ENCODE peak calls at places on chromosomes 16 and 17, in seven cellular contexts. D is IMR-90; K is cardiac muscle cell; Y is Panc1; M is heart right ventricle; T is colonic mucosa; I is CD8-positive, alpha-beta T cell. Z is an unnamed sample.
A peak's percentile ranks its signal among the peaks of the same experiment; 100 is the strongest.

GRCh38 chr16:1920727-1921155 is 2.5 kb upstream of the HS3ST6 start:
- DNase-seq in D (no peak), K (no peak), Y (no peak), M (no peak), T (no peak), I (no peak), Z (peak; percentile 67)

GRCh38 chr17:80819422-80820164 is 172.0 kb upstream of the CHMP6 start:
- DNase-seq in D (no peak), K (no peak), Y (no peak), M (no peak), T (no peak), I (no peak), Z (no peak)

GRCh38 chr17:49213399-49213798 is 2.9 kb downstream of the ABI3 start:
- DNase-seq in D (no peak), K (no peak), Y (no peak), M (no peak), T (no peak), I (no peak), Z (no peak)

GRCh38 chr17:15384142-15384803 is 42.9 kb upstream of the TEKT3 start:
- DNase-seq in D (peak; percentile 25), K (peak; percentile 83), Y (no peak), M (peak; percentile 64), T (peak; percentile 50), I (no peak), Z (no peak)

GRCh38 chr17:58534901-58535421 is 20.5 kb upstream of the MTMR4 start:
- DNase-seq in D (peak; percentile 61), K (peak; percentile 67), Y (no peak), M (no peak), T (no peak), I (no peak), Z (no peak)

GRCh38 chr16:57799619-57800212 is 2.6 kb downstream of the KIFC3 start:
- DNase-seq in D (no peak), K (no peak), Y (no peak), M (no peak), T (no peak), I (no peak), Z (no peak)

GRCh38 chr17:1724351-1724868 is at the start of gene WDR81:
- DNase-seq in D (peak; percentile 79), K (peak; percentile 91), Y (no peak), M (peak; percentile 93), T (peak; percentile 93), I (peak; percentile 90), Z (peak; percentile 85)

GRCh38 chr16:55008836-55009510 is 78.3 kb downstream of the IRX5 start:
- DNase-seq in D (no peak), K (no peak), Y (no peak), M (no peak), T (no peak), I (no peak), Z (no peak)

GRCh38 chr17:44998646-44999045 is 30.5 kb upstream of the C1QL1 start:
- DNase-seq in D (no peak), K (no peak), Y (no peak), M (no peak), T (no peak), I (no peak), Z (no peak)

GRCh38 chr16:28524544-28525179 is 14.1 kb downstream of the NUPR1 start:
- DNase-seq in D (no peak), K (peak; percentile 16), Y (no peak), M (no peak), T (no peak), I (no peak), Z (no peak)

GRCh38 chr17:61251939-61252865 is 147.4 kb upstream of the TBX2 start:
- DNase-seq in D (peak; percentile 99), K (peak; percentile 100), Y (no peak), M (peak; percentile 88), T (peak; percentile 81), I (peak; percentile 34), Z (no peak)

GRCh38 chr17:83152745-83153611 is 73.6 kb downstream of the METRNL start:
- DNase-seq in D (no peak), K (no peak), Y (no peak), M (peak; percentile 63), T (no peak), I (no peak), Z (no peak)

GRCh38 chr16:24610421-24610765 is 71.0 kb downstream of the RBBP6 start:
- DNase-seq in D (peak; percentile 1), K (peak; percentile 71), Y (no peak), M (peak; percentile 32), T (no peak), I (no peak), Z (peak; percentile 21)

GRCh38 chr17:27319536-27320221 is 25.8 kb downstream of the WSB1 start:
- DNase-seq in D (peak; percentile 48), K (peak; percentile 91), Y (no peak), M (peak; percentile 75), T (peak; percentile 64), I (no peak), Z (peak; percentile 91)

GRCh38 chr16:89484923-89485679 is 5.3 kb downstream of the ANKRD11 start:
- DNase-seq in D (no peak), K (no peak), Y (no peak), M (no peak), T (no peak), I (peak; percentile 31), Z (no peak)

GRCh38 chr16:88561485-88562369 is 8.5 kb upstream of the ZC3H18 start:
- DNase-seq in D (peak; percentile 43), K (peak; percentile 65), Y (no peak), M (peak; percentile 34), T (peak; percentile 37), I (peak; percentile 60), Z (peak; percentile 30)

GRCh38 chr17:45248132-45248936 is 13.6 kb downstream of the SPATA32 start:
- DNase-seq in D (no peak), K (no peak), Y (no peak), M (no peak), T (peak; percentile 75), I (peak; percentile 85), Z (peak; percentile 75)

GRCh38 chr16:68328860-68329370 is 18.1 kb downstream of the PRMT7 start:
- DNase-seq in D (no peak), K (no peak), Y (no peak), M (no peak), T (no peak), I (no peak), Z (no peak)

GRCh38 chr16:68335175-68335574 is 24.4 kb downstream of the PRMT7 start:
- DNase-seq in D (peak; percentile 42), K (no peak), Y (no peak), M (no peak), T (no peak), I (no peak), Z (no peak)

GRCh38 chr16:68332411-68333121 is 21.7 kb downstream of the PRMT7 start:
- DNase-seq in D (peak; percentile 52), K (peak; percentile 52), Y (no peak), M (no peak), T (no peak), I (no peak), Z (no peak)

GRCh38 chr16:68328151-68328859 is 17.5 kb downstream of the PRMT7 start:
- DNase-seq in D (peak; percentile 83), K (peak; percentile 88), Y (peak; percentile 56), M (peak; percentile 64), T (peak; percentile 82), I (peak; percentile 77), Z (peak; percentile 83)

DNA sequence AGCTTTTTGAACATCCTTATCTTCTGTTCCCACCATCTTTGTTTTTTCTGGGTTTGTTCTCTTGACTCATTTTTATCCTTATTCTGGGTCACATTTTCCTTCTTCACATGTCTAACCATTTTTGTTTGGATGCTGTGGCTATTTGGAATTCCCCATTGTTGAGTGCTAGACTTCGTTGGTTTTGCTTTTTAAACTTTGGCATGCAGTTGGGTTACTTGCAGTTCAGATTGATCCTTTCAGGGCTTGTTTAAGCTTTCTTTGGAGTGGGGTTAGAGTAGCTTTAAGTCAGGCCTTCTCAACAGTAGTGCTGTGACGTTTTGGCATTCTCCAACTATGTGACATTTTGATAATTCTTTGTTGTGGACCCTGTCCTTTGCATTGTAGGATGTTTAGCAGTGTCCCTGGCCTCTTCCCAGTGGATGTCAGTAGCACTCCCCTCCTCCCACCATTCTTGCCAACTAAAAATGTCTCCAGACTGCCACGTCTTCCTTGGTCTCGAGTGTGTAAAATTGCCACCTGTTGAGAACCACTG is 21.1 kb downstream of the PRMT7 start:
- DNase-seq in D (peak; percentile 83), K (no peak), Y (no peak), M (no peak), T (no peak), I (no peak), Z (no peak)
- H3K27ac ChIP-seq in D (peak overlapping the region; percentile 77), K (peak overlapping the region; percentile 83), Y (no peak overlapping the region), M (peak overlapping the region; percentile 74), T (peak overlapping the region; percentile 29), I (no peak overlapping the region), Z (no peak overlapping the region)

DNA sequence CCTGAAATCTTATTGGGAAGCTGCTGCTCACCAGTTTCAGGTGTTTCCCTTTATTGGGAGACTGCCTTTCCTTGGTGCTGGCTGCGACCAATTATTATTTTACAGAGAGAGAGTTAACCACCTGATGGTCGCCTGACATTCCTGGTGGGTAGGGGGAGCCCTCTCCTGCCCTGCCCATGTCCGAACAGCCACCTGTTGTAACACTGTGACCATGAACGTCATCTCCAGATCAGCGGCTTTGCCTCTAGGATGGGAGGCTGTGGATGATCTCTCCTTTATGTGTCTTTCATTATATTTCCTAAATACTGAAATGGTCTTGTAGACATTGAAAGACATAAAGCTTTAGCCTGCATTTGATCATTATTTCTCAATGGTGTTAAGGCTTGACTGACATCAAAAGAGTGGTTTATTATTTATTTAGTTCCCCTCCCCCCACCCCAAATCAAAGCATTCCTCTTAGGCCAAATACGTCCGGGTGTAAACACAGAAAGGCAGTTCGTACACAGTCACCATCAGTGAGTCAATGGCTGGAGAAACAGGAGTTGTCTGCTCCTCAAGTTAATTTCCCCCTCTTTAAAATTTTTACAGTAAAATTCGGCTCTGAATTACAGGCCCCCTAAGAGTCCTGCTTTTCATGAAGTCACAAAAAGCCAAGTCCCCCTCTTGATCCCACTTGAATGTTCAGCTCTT is 57.8 kb upstream of the CACNG5 start:
- DNase-seq in D (peak; percentile 34), K (no peak), Y (no peak), M (no peak), T (no peak), I (no peak), Z (no peak)
- TF ChIP-seq CTCF in D (no peak), K (no peak), Y (no peak), M (no peak), T (no peak), I (no peak), Z (no peak)

GRCh38 chr16:79431923-79432322 is 168.6 kb downstream of the MAF start:
- DNase-seq in D (no peak), K (no peak), Y (no peak), M (no peak), T (no peak), I (no peak), Z (no peak)
- H3K27me3 ChIP-seq in D (no peaks in the 10 kb centered on the region), K (no peaks in the 10 kb centered on the region), Y (no peaks in the 10 kb centered on the region), M (no peaks in the 10 kb centered on the region), T (no peaks in the 10 kb centered on the region), I (no peaks in the 10 kb centered on the region), Z (peaks cover 69% of the 10 kb centered on the region)

GRCh38 chr16:81494888-81495287 is 50.3 kb downstream of the CMIP start:
- DNase-seq in D (no peak), K (no peak), Y (no peak), M (no peak), T (no peak), I (no peak), Z (no peak)

GRCh38 chr16:81494434-81494806 is 49.8 kb downstream of the CMIP start:
- DNase-seq in D (no peak), K (no peak), Y (no peak), M (no peak), T (no peak), I (no peak), Z (no peak)

GRCh38 chr16:81496742-81497141 is 52.1 kb downstream of the CMIP start:
- DNase-seq in D (no peak), K (no peak), Y (no peak), M (no peak), T (no peak), I (no peak), Z (no peak)

GRCh38 chr16:81493755-81494433 is 49.3 kb downstream of the CMIP start:
- DNase-seq in D (peak; percentile 94), K (peak; percentile 39), Y (peak; percentile 55), M (no peak), T (peak; percentile 63), I (peak; percentile 16), Z (no peak)

GRCh38 chr16:81495321-81496234 is 51.0 kb downstream of the CMIP start:
- DNase-seq in D (no peak), K (no peak), Y (no peak), M (peak; percentile 62), T (peak; percentile 65), I (no peak), Z (no peak)
- H3K27ac ChIP-seq in D (no peak overlapping the region), K (no peak overlapping the region), Y (peak overlapping the region; percentile 65), M (peak overlapping the region; percentile 75), T (no peak overlapping the region), I (no peak overlapping the region), Z (no peak overlapping the region)